ENCODE peak calls at places on chromosome 14, in four cellular contexts. One of them, this sample, is unnamed. For H3K27me3, the result is how much of the 10 kb centered on the place peaks cover.

GRCh38 chr14:90533591-90534021 is 136.8 kb downstream of the CALM1 start:
- DNase-seq in HepG2: no peak
- DNase-seq in CD4-positive, alpha-beta memory T cell: no peak
- DNase-seq in ascending aorta: no peak
- DNase-seq in this sample: no peak

GRCh38 chr14:56118611-56119181 is 485 bp downstream of the PELI2 start:
- DNase-seq in CD4-positive, alpha-beta memory T cell: no peak
- DNase-seq in ascending aorta: peak
- DNase-seq in HepG2: no peak
- DNase-seq in this sample: peak

GRCh38 chr14:69716483-69717187 is 50.3 kb upstream of the SRSF5 start:
- DNase-seq in CD4-positive, alpha-beta memory T cell: peak
- DNase-seq in ascending aorta: peak
- DNase-seq in HepG2: no peak
- DNase-seq in this sample: peak

GRCh38 chr14:96631030-96631429 is 128.8 kb downstream of the PAPOLA start:
- DNase-seq in CD4-positive, alpha-beta memory T cell: no peak
- DNase-seq in ascending aorta: no peak
- DNase-seq in HepG2: no peak
- DNase-seq in this sample: no peak

GRCh38 chr14:102514987-102515733 is 5.6 kb upstream of the ANKRD9 start:
- DNase-seq in HepG2: no peak
- DNase-seq in ascending aorta: no peak
- DNase-seq in CD4-positive, alpha-beta memory T cell: no peak
- DNase-seq in this sample: no peak

GRCh38 chr14:55711171-55711811 is 131.3 kb downstream of the KTN1 start:
- DNase-seq in CD4-positive, alpha-beta memory T cell: no peak
- DNase-seq in HepG2: no peak
- DNase-seq in ascending aorta: no peak
- DNase-seq in this sample: no peak

GRCh38 chr14:77311217-77311616 is 9.5 kb downstream of the POMT2 start:
- DNase-seq in ascending aorta: no peak
- DNase-seq in CD4-positive, alpha-beta memory T cell: no peak
- DNase-seq in HepG2: no peak
- DNase-seq in this sample: no peak

GRCh38 chr14:59020382-59020781 is 168.1 kb upstream of the DAAM1 start:
- DNase-seq in HepG2: no peak
- DNase-seq in CD4-positive, alpha-beta memory T cell: no peak
- DNase-seq in ascending aorta: no peak
- DNase-seq in this sample: no peak

GRCh38 chr14:23080474-23080873 is 14.5 kb downstream of the ACIN1 start:
- DNase-seq in HepG2: no peak
- DNase-seq in ascending aorta: no peak
- DNase-seq in CD4-positive, alpha-beta memory T cell: no peak
- DNase-seq in this sample: no peak

GRCh38 chr14:37598973-37599526 is 3.6 kb downstream of the TTC6 start:
- DNase-seq in ascending aorta: no peak
- DNase-seq in CD4-positive, alpha-beta memory T cell: no peak
- DNase-seq in HepG2: no peak
- DNase-seq in this sample: no peak
- H3K27me3 ChIP-seq in ascending aorta: under half
- H3K27me3 ChIP-seq in CD4-positive, alpha-beta memory T cell: half or more
- H3K27me3 ChIP-seq in HepG2: under half
- H3K27me3 ChIP-seq in this sample: under half

GRCh38 chr14:74881425-74882102 is at the start of gene DLST:
- DNase-seq in ascending aorta: peak
- DNase-seq in HepG2: peak
- DNase-seq in CD4-positive, alpha-beta memory T cell: peak
- DNase-seq in this sample: peak
- H3K4me3 ChIP-seq in ascending aorta: peak
- H3K4me3 ChIP-seq in HepG2: peak
- H3K4me3 ChIP-seq in CD4-positive, alpha-beta memory T cell: peak
- H3K4me3 ChIP-seq in this sample: peak

GRCh38 chr14:99788713-99789112 is 4.5 kb upstream of the EML1 start:
- DNase-seq in ascending aorta: no peak
- DNase-seq in CD4-positive, alpha-beta memory T cell: no peak
- DNase-seq in HepG2: no peak
- DNase-seq in this sample: no peak
- H3K27me3 ChIP-seq in ascending aorta: under half
- H3K27me3 ChIP-seq in CD4-positive, alpha-beta memory T cell: under half
- H3K27me3 ChIP-seq in HepG2: under half
- H3K27me3 ChIP-seq in this sample: under half

DNA sequence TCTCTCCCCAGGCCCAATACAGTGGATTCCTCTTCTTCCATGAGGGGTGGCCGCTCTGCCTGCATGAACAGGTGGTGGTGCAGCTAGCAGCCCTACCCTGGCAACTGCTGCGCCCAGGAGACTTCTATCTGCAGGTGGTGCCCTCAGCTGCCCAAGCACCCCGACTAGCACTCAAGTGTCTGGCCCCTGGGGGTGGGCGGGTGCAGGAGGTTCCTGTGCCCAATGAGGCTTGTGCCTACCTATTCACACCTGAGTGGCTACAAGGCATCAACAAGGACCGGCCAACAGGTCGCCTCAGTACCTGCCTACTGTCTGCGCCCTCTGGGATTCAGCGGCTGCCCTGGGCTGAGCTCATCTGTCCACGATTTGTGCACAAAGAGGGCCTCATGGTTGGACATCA is 3.8 kb downstream of the ARHGEF40 start:
- DNase-seq in HepG2: no peak
- DNase-seq in ascending aorta: no peak
- DNase-seq in CD4-positive, alpha-beta memory T cell: no peak
- DNase-seq in this sample: no peak
- H3K4me3 ChIP-seq in HepG2: no peak
- H3K4me3 ChIP-seq in ascending aorta: no peak
- H3K4me3 ChIP-seq in CD4-positive, alpha-beta memory T cell: no peak
- H3K4me3 ChIP-seq in this sample: no peak

GRCh38 chr14:67426983-67427601 is 15.1 kb upstream of the PLEK2 start:
- DNase-seq in CD4-positive, alpha-beta memory T cell: peak
- DNase-seq in ascending aorta: peak
- DNase-seq in HepG2: peak
- DNase-seq in this sample: peak
- H3K27me3 ChIP-seq in CD4-positive, alpha-beta memory T cell: under half
- H3K27me3 ChIP-seq in ascending aorta: under half
- H3K27me3 ChIP-seq in HepG2: under half
- H3K27me3 ChIP-seq in this sample: under half

GRCh38 chr14:70921669-70922068 is 14.4 kb downstream of the PCNX1 start:
- DNase-seq in HepG2: no peak
- DNase-seq in CD4-positive, alpha-beta memory T cell: no peak
- DNase-seq in ascending aorta: no peak
- DNase-seq in this sample: no peak

GRCh38 chr14:70917633-70918032 is 10.4 kb downstream of the PCNX1 start:
- DNase-seq in CD4-positive, alpha-beta memory T cell: no peak
- DNase-seq in ascending aorta: no peak
- DNase-seq in HepG2: no peak
- DNase-seq in this sample: no peak

GRCh38 chr14:70920608-70921007 is 13.3 kb downstream of the PCNX1 start:
- DNase-seq in ascending aorta: no peak
- DNase-seq in HepG2: no peak
- DNase-seq in CD4-positive, alpha-beta memory T cell: no peak
- DNase-seq in this sample: no peak

GRCh38 chr14:70916776-70917175 is 9.5 kb downstream of the PCNX1 start:
- DNase-seq in ascending aorta: no peak
- DNase-seq in HepG2: no peak
- DNase-seq in CD4-positive, alpha-beta memory T cell: no peak
- DNase-seq in this sample: no peak

GRCh38 chr14:70919774-70920173 is 12.5 kb downstream of the PCNX1 start:
- DNase-seq in ascending aorta: no peak
- DNase-seq in CD4-positive, alpha-beta memory T cell: no peak
- DNase-seq in HepG2: no peak
- DNase-seq in this sample: no peak
- H3K4me3 ChIP-seq in ascending aorta: no peak
- H3K4me3 ChIP-seq in CD4-positive, alpha-beta memory T cell: no peak
- H3K4me3 ChIP-seq in HepG2: no peak
- H3K4me3 ChIP-seq in this sample: no peak

GRCh38 chr14:31188744-31189143 is 18.8 kb downstream of the HECTD1 start:
- DNase-seq in HepG2: no peak
- DNase-seq in ascending aorta: no peak
- DNase-seq in CD4-positive, alpha-beta memory T cell: no peak
- DNase-seq in this sample: no peak
- H3K27me3 ChIP-seq in HepG2: under half
- H3K27me3 ChIP-seq in ascending aorta: under half
- H3K27me3 ChIP-seq in CD4-positive, alpha-beta memory T cell: under half
- H3K27me3 ChIP-seq in this sample: under half